ENCODE peak calls at places on chromosome 20, in four cellular contexts. X is neuronal stem cell, V is HepG2, P is aorta. T is an unnamed sample.
A peak's percentile ranks its signal among the peaks of the same experiment; 100 is the strongest.

GRCh38 chr20:2131366-2131765 is 29.7 kb downstream of the STK35 start:
- DNase-seq in X (no peak), V (no peak), P (no peak), T (no peak)

GRCh38 chr20:48583801-48584200 is 244.0 kb downstream of the PREX1 start:
- DNase-seq in X (no peak), V (no peak), P (peak; percentile 54), T (peak; percentile 49)

GRCh38 chr20:56765172-56766073 is 136.3 kb downstream of the TFAP2C start:
- DNase-seq in X (no peak), V (no peak), P (no peak), T (no peak)

GRCh38 chr20:60214901-60215522 is 256.8 kb downstream of the CDH26 start:
- DNase-seq in X (no peak), V (no peak), P (no peak), T (no peak)

GRCh38 chr20:7940341-7940740 is at the start of gene HAO1:
- DNase-seq in X (no peak), V (peak; percentile 40), P (no peak), T (no peak)

GRCh38 chr20:35306931-35307517 is 14.8 kb upstream of the FAM83C start:
- DNase-seq in X (peak; percentile 36), V (peak; percentile 80), P (no peak), T (peak; percentile 76)

GRCh38 chr20:19129306-19129705 is 83.1 kb upstream of the SLC24A3 start:
- DNase-seq in X (no peak), V (no peak), P (no peak), T (no peak)

GRCh38 chr20:52231230-52231746 is 39.7 kb upstream of the ZFP64 start:
- DNase-seq in X (no peak), V (peak; percentile 98), P (no peak), T (no peak)

GRCh38 chr20:5654557-5654956 is 95.6 kb upstream of the SHLD1 start:
- DNase-seq in X (no peak), V (peak; percentile 93), P (no peak), T (no peak)

GRCh38 chr20:24754691-24755090 is 194.4 kb upstream of the CST7 start:
- DNase-seq in X (no peak), V (no peak), P (no peak), T (no peak)

GRCh38 chr20:57772349-57772964 is 62.6 kb upstream of the PMEPA1 start:
- DNase-seq in X (no peak), V (no peak), P (no peak), T (no peak)

GRCh38 chr20:59320850-59321631 is 20.6 kb downstream of the EDN3 start:
- DNase-seq in X (no peak), V (no peak), P (peak; percentile 67), T (no peak)

GRCh38 chr20:53839423-53840176 is 230.8 kb downstream of the BCAS1 start:
- DNase-seq in X (no peak), V (no peak), P (no peak), T (no peak)

GRCh38 chr20:20530428-20531151 is 162.7 kb downstream of the INSM1 start:
- DNase-seq in X (no peak), V (no peak), P (no peak), T (no peak)

DNA sequence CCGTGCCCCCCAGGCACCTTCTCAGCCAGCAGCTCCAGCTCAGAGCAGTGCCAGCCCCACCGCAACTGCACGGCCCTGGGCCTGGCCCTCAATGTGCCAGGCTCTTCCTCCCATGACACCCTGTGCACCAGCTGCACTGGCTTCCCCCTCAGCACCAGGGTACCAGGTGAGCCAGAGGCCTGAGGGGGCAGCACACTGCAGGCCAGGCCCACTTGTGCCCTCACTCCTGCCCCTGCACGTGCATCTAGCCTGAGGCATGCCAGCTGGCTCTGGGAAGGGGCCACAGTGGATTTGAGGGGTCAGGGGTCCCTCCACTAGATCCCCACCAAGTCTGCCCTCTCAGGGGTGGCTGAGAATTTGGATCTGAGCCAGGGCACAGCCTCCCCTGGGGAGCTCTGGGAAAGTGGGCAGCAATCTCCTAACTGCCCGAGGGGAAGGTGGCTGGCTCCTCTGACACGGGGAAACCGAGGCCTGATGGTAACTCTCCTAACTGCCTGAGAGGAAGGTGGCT is 960 bp downstream of the TNFRSF6B start:
- DNase-seq in X (no peak), V (no peak), P (peak; percentile 70), T (no peak)
- H3K27ac ChIP-seq in X (no peak overlapping the region), V (no peak overlapping the region), P (no peak overlapping the region), T (no peak overlapping the region)

DNA sequence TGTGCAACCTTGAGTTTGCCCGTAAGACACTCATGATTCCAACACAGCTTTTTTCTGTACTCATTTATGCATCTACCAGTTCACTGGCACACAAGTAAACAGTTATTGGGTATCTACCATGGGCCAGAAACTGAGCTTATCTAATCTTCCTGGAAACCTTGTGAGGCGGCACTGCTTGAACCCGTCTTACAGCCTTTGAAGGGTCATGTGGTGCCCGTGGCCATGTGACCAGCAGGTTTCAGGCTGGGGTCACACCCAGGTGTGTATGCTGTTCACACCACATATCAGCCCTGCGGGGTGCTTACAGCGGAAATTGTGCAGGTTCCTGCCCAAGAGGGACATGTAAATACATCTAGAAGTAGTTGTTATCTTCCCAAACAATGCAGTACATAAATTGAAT is 6.1 kb downstream of the THBD start:
- DNase-seq in X (no peak), V (no peak), P (no peak), T (no peak)
- H3K4me3 ChIP-seq in X (no peak overlapping the region), V (no peak overlapping the region), P (no peak overlapping the region), T (no peak overlapping the region)

GRCh38 chr20:18006684-18007083 is 37.9 kb downstream of the MGME1 start:
- DNase-seq in X (no peak), V (no peak), P (no peak), T (no peak)
- H3K27ac ChIP-seq in X (no peak overlapping the region), V (no peak overlapping the region), P (no peak overlapping the region), T (no peak overlapping the region)

GRCh38 chr20:62838511-62838910 is 21.7 kb downstream of the COL9A3 start:
- DNase-seq in X (no peak), V (no peak), P (no peak), T (no peak)
- H3K4me3 ChIP-seq in X (no peak overlapping the region), V (no peak overlapping the region), P (no peak overlapping the region), T (no peak overlapping the region)

GRCh38 chr20:47335251-47336012 is 21.1 kb downstream of the ZMYND8 start:
- DNase-seq in X (no peak), V (no peak), P (no peak), T (no peak)
- H3K27ac ChIP-seq in X (no peak overlapping the region), V (peak overlapping the region; percentile 57), P (no peak overlapping the region), T (peak overlapping the region; percentile 88)

GRCh38 chr20:41061155-41061554 is 32.5 kb downstream of the TOP1 start:
- DNase-seq in X (no peak), V (no peak), P (no peak), T (no peak)
- H3K4me3 ChIP-seq in X (no peak overlapping the region), V (no peak overlapping the region), P (no peak overlapping the region), T (no peak overlapping the region)

GRCh38 chr20:50577175-50578018 is 67.2 kb downstream of the PTPN1 start:
- DNase-seq in X (no peak), V (no peak), P (peak; percentile 61), T (no peak)

GRCh38 chr20:50574586-50574985 is 64.4 kb downstream of the PTPN1 start:
- DNase-seq in X (no peak), V (no peak), P (no peak), T (no peak)

GRCh38 chr20:50578061-50578777 is 68.0 kb downstream of the PTPN1 start:
- DNase-seq in X (no peak), V (no peak), P (peak; percentile 59), T (no peak)

GRCh38 chr20:50574108-50574507 is 63.9 kb downstream of the PTPN1 start:
- DNase-seq in X (no peak), V (no peak), P (peak; percentile 56), T (no peak)

DNA sequence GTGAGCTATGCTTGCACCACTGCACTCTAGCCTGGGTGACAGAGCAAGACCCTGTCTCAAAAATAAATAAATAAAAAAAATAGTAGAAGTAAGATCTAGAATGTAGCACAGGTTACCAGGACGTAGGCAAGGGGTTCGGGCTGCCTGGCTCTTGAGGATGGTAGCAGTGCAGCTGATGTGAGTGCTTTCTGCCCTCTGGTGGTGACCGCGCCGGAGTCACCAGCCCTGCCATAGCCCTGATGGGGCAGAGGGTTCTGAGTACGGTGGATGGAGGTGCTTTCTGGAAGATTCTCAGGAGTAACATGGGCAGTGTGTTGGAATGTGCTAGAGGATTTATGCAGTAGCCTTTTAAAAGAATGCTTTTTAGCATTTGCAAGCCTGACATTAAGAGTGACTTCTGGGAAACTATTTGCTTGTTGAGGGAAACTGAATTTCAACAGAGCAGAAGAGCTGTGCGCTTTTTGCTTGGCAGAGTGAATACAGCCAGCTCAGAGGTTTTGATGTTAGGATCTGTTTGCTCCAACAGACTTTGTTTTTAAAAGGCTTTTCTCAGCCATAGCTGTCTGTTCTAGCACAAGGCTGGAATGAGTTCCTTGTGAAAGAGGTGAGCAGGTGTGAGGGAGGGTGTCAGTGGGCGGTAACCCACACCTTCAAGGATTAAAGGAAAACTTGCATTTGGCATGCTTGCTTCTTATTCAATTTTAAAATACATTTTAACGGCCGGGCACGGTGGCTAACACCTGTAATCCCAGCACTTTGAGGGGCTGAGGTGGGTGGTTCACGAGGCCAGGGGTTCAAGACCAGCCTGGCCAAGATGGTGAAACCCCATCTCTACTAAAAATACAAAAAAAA is 65.9 kb downstream of the PTPN1 start:
- DNase-seq in X (peak; percentile 24), V (peak; percentile 63), P (peak; percentile 84), T (peak; percentile 88)
- H3K27ac ChIP-seq in X (no peak overlapping the region), V (no peak overlapping the region), P (no peak overlapping the region), T (no peak overlapping the region)

DNA sequence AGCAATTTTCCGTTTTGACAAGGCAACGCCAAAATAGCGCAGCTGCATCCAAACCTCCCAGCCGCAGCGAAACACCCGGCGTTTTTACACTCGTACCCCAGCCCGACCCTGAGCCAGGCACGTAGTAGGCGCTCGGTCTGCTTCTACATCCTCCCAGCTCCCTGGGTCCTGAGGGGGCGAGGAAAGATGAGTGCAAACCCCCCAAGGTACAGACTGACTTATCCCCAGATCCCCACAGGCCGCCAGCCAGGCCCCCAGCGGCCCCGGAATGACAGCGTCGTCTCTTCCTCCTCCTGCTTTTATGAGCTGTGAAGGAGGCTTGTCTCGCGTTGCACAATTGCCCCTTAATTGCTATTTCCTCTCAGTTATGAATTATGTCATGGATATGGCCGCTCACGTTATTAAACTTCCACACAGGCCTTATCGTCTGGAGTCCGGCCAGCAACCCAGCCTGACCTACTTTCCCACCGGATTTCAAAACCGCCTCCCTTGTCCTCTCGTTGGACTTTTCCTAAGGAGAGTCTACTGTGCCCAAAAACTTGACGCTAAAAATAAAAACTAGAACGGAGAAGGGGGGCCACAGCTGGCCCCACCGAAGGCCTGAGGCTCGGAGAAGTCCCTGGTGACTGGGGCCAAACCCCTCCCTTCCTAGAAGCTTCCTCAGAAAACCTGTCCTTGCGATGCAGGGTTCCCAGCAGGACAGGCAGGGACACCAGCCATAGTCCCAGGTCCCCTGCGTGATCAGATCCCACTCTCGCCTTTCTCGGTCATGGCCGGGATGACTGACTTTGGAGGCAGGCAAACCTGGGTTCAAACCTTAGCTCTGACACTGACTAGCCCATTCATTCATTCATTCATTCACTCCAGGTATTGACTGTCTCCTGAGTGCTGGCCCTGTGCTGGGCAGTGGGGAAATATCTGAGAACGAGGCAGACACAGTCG is 130.9 kb upstream of the PTPN1 start:
- DNase-seq in X (no peak), V (no peak), P (peak; percentile 94), T (peak; percentile 95)
- H3K4me3 ChIP-seq in X (no peak overlapping the region), V (no peak overlapping the region), P (no peak overlapping the region), T (no peak overlapping the region)

GRCh38 chr20:62133864-62134263 is 9.3 kb downstream of the PSMA7 start:
- DNase-seq in X (no peak), V (no peak), P (no peak), T (no peak)
- H3K27ac ChIP-seq in X (no peak overlapping the region), V (peak overlapping the region; percentile 15), P (no peak overlapping the region), T (no peak overlapping the region)

GRCh38 chr20:33242319-33243100 is 6.7 kb downstream of the BPIFA1 start:
- DNase-seq in X (no peak), V (no peak), P (no peak), T (no peak)
- H3K4me3 ChIP-seq in X (no peak overlapping the region), V (no peak overlapping the region), P (no peak overlapping the region), T (no peak overlapping the region)